ENCODE peak calls at places on chromosome 15, in seven cellular contexts. Y is hepatocyte, J is lower lobe of right lung, Z is bronchial epithelial cell, Q is HepG2, R is suprapubic skin, D is IMR-90. P is an unnamed sample.

GRCh38 chr15:70806992-70807712 is 43.8 kb upstream of the UACA start:
- DNase-seq in D (peak; percentile 26), Q (no peak), Z (no peak), Y (no peak), J (peak; percentile 76), R (no peak), P (no peak)

GRCh38 chr15:35560895-35561294 is 14.9 kb upstream of the DPH6 start:
- DNase-seq in J (no peak), Z (no peak), R (no peak), Y (no peak), D (no peak), Q (no peak), P (no peak)

GRCh38 chr15:34122771-34123183 is 20.9 kb downstream of the PGBD4 start:
- DNase-seq in Z (peak; percentile 25), D (peak; percentile 97), J (no peak), R (no peak), Y (peak; percentile 20), Q (peak; percentile 14), P (no peak)

GRCh38 chr15:47184003-47184404 is 533.3 kb upstream of the SEMA6D start:
- DNase-seq in Y (peak; percentile 65), J (no peak), Q (no peak), R (no peak), Z (peak; percentile 10), D (no peak), P (peak; percentile 71)

GRCh38 chr15:67850336-67850735 is 10.5 kb upstream of the RNU6-1 start:
- DNase-seq in Z (no peak), Q (no peak), Y (no peak), J (no peak), R (no peak), D (no peak), P (no peak)

GRCh38 chr15:56835598-56836275 is 82.7 kb upstream of the TCF12 start:
- DNase-seq in Y (no peak), Q (no peak), R (no peak), J (no peak), Z (no peak), D (peak; percentile 23), P (no peak)

GRCh38 chr15:66278671-66279070 is 14.7 kb upstream of the DIS3L start:
- DNase-seq in R (no peak), D (no peak), Y (no peak), J (no peak), Q (no peak), Z (no peak), P (no peak)

GRCh38 chr15:65939901-65940617 is 70.8 kb downstream of the RAB11A start:
- DNase-seq in Z (peak; percentile 97), D (peak; percentile 79), J (no peak), Y (no peak), Q (no peak), R (no peak), P (no peak)

GRCh38 chr15:90419738-90420487 is 31.9 kb downstream of the IQGAP1 start:
- DNase-seq in Z (peak; percentile 85), Q (no peak), R (no peak), D (peak; percentile 92), Y (peak; percentile 27), J (no peak), P (no peak)

GRCh38 chr15:76285241-76285825 is 25.9 kb downstream of the ETFA start:
- DNase-seq in R (no peak), D (peak; percentile 1), Y (no peak), Q (peak; percentile 4), Z (peak; percentile 17), J (no peak), P (no peak)

GRCh38 chr15:89857673-89858072 is 36.1 kb downstream of the AP3S2 start:
- DNase-seq in Z (no peak), D (no peak), J (no peak), Q (peak; percentile 89), R (no peak), Y (peak; percentile 75), P (no peak)

GRCh38 chr15:65339926-65340325 is 35.4 kb downstream of the RNU5B-1 start:
- DNase-seq in R (no peak), Q (no peak), J (no peak), Z (no peak), D (no peak), Y (peak; percentile 68), P (peak; percentile 63)

GRCh38 chr15:63982381-63982854 is 63.9 kb downstream of the DAPK2 start:
- DNase-seq in D (no peak), Z (no peak), Q (no peak), R (no peak), J (no peak), Y (no peak), P (no peak)

GRCh38 chr15:71756574-71757352 is 53.6 kb upstream of the NR2E3 start:
- DNase-seq in Z (no peak), Y (no peak), J (no peak), Q (no peak), R (no peak), D (no peak), P (no peak)

GRCh38 chr15:22911306-22911705 is 68.9 kb downstream of the CYFIP1 start:
- DNase-seq in Y (no peak), R (no peak), J (no peak), Q (no peak), Z (no peak), D (no peak), P (no peak)

GRCh38 chr15:85879334-85880163 is 84.8 kb upstream of the KLHL25 start:
- DNase-seq in D (no peak), Y (peak; percentile 30), J (no peak), Z (no peak), R (no peak), Q (no peak), P (peak; percentile 20)

GRCh38 chr15:89693696-89694095 is 3.1 kb downstream of the WDR93 start:
- DNase-seq in Y (no peak), Z (peak; percentile 4), D (no peak), Q (no peak), J (no peak), R (no peak), P (no peak)

GRCh38 chr15:77251662-77252061 is 168.2 kb downstream of the PEAK1 start:
- DNase-seq in Q (no peak), R (no peak), Z (no peak), Y (no peak), J (no peak), D (peak; percentile 49), P (no peak)

GRCh38 chr15:65051266-65051665 is 6.1 kb downstream of the SLC51B start:
- DNase-seq in Z (no peak), Y (no peak), R (no peak), D (no peak), Q (no peak), J (no peak), P (no peak)

GRCh38 chr15:59299919-59300617 is 72.6 kb downstream of the MYO1E start:
- DNase-seq in Z (peak; percentile 97), Y (peak; percentile 46), Q (no peak), J (peak; percentile 81), R (peak; percentile 91), D (peak; percentile 97), P (no peak)

GRCh38 chr15:66886686-66887273 is 178.6 kb upstream of the SMAD3 start:
- DNase-seq in R (peak; percentile 30), J (no peak), D (no peak), Z (no peak), Y (no peak), Q (no peak), P (no peak)

GRCh38 chr15:39830166-39830565 is 47.5 kb upstream of the FSIP1 start:
- DNase-seq in Y (no peak), Q (no peak), R (no peak), J (no peak), D (no peak), Z (no peak), P (no peak)

GRCh38 chr15:78838480-78838879 is 27.2 kb upstream of the ADAMTS7 start:
- DNase-seq in Y (no peak), D (peak; percentile 22), Q (no peak), J (no peak), Z (no peak), R (no peak), P (no peak)

GRCh38 chr15:69325456-69325971 is 26.8 kb downstream of the PAQR5 start:
- DNase-seq in R (no peak), D (no peak), Z (no peak), J (no peak), Q (no peak), Y (no peak), P (no peak)
- TF ChIP-seq CTCF in R (no peak), D (no peak), Z (no peak), J (no peak), Q (no peak), Y (no peak), P (no peak)

GRCh38 chr15:51093488-51093864 is 1.2 kb downstream of the TNFAIP8L3 start:
- DNase-seq in R (no peak), J (no peak), D (no peak), Q (no peak), Z (no peak), Y (no peak), P (no peak)
- H3K4me3 ChIP-seq in R (peak overlapping the region; percentile 63), J (peak overlapping the region; percentile 59), D (no peak overlapping the region), Q (peak overlapping the region; percentile 77), Z (no peak overlapping the region), Y (peak overlapping the region; percentile 82), P (peak overlapping the region; percentile 62)

GRCh38 chr15:73709671-73710070 is 25.5 kb downstream of the CD276 start:
- DNase-seq in Z (no peak), J (no peak), Y (no peak), Q (no peak), D (no peak), R (no peak), P (no peak)

GRCh38 chr15:73709241-73709640 is 25.1 kb downstream of the CD276 start:
- DNase-seq in J (no peak), Q (no peak), Z (no peak), Y (no peak), D (no peak), R (no peak), P (no peak)

GRCh38 chr15:73708691-73709090 is 24.5 kb downstream of the CD276 start:
- DNase-seq in D (no peak), Y (no peak), R (no peak), Z (no peak), J (no peak), Q (no peak), P (no peak)

GRCh38 chr15:73700041-73700842 is 16.1 kb downstream of the CD276 start:
- DNase-seq in Q (peak; percentile 65), R (peak; percentile 82), J (peak; percentile 76), Y (peak; percentile 91), Z (peak; percentile 57), D (peak; percentile 75), P (peak; percentile 68)

DNA sequence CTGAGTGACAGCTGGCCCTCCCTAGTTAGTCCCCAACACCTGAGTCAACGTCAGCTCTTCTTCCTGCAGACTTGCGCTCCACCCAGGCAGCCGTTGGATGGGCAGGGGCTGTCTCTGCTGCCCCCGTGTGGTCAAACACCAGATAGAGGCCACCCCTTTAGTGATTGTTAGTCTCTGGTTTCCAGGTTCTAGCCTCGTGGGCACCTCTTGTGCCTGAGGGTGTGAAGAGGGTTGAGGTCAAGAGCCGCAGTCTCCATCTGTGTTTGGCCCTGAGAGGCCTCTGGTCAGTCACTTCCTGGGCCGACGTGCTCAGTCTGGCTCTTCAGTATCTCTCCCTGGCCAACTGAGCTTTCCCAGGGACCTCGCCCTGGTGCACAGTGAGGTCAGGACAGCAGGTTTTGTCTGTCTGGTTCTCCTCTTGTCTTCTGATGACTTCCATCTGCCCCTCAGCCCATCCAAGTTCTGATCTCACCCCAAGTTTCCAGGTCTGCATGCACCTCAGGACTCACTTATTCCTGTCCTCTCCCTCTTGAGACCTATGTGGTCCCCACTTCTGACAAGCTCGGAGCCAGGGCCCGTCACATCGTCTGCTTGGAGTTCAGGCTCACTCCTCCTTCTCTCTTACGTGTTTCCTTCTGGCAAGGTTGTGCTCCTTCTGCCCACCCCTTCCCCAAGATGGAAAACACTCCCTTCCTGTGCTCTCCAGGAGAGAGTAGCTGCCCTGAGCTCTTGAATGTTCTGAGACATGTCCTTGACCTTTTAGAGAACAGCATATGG is 20.9 kb downstream of the CD276 start:
- DNase-seq in R (no peak), Z (peak; percentile 50), Y (peak; percentile 82), D (peak; percentile 28), J (peak; percentile 75), Q (peak; percentile 47), P (peak; percentile 81)
- H3K36me3 ChIP-seq in R (peaks cover 59% of the 10 kb centered on the region), Z (peaks cover 4% of the 10 kb centered on the region), Y (no peaks in the 10 kb centered on the region), D (peaks cover 63% of the 10 kb centered on the region), J (peaks cover 74% of the 10 kb centered on the region), Q (peaks cover 9% of the 10 kb centered on the region), P (peaks cover 56% of the 10 kb centered on the region)

GRCh38 chr15:53522878-53523455 is 236.5 kb downstream of the WDR72 start:
- DNase-seq in R (no peak), D (no peak), Z (no peak), Q (no peak), J (no peak), Y (no peak), P (peak; percentile 21)
- TF ChIP-seq CTCF in R (no peak), D (no peak), Z (no peak), Q (no peak), J (no peak), Y (no peak), P (no peak)